ENCODE peak calls at places on chromosomes 12 and 14, in five cellular contexts. B, X, D, W and A are unnamed samples.

GRCh38 chr12:7374423-7375144 is 69.4 kb downstream of the CD163L1 start:
- DNase-seq in X (no peak), D (peak), W (peak), B (peak), A (peak)

GRCh38 chr14:100736269-100737180 is 9.8 kb downstream of the DLK1 start:
- DNase-seq in D (no peak), X (no peak), B (no peak), W (no peak), A (no peak)

GRCh38 chr12:128382946-128383739 is 116.2 kb downstream of the TMEM132C start:
- DNase-seq in X (no peak), B (no peak), D (no peak), W (no peak), A (no peak)

GRCh38 chr14:68891851-68892660 is 87.0 kb downstream of the ACTN1 start:
- DNase-seq in X (no peak), B (no peak), W (peak), D (no peak), A (no peak)

GRCh38 chr14:86462193-86462592 is 932.2 kb downstream of the FLRT2 start:
- DNase-seq in W (peak), X (no peak), D (peak), B (no peak), A (peak)

GRCh38 chr12:66144796-66145754 is 14.5 kb upstream of the LLPH start:
- DNase-seq in W (peak), X (peak), B (no peak), D (peak), A (peak)

GRCh38 chr12:31029916-31030562 is 43.6 kb upstream of the DDX11 start:
- DNase-seq in B (no peak), X (no peak), W (no peak), D (no peak), A (no peak)

GRCh38 chr14:61699092-61699491 is 3.8 kb downstream of the HIF1A start:
- DNase-seq in W (no peak), X (no peak), D (no peak), B (no peak), A (no peak)

DNA sequence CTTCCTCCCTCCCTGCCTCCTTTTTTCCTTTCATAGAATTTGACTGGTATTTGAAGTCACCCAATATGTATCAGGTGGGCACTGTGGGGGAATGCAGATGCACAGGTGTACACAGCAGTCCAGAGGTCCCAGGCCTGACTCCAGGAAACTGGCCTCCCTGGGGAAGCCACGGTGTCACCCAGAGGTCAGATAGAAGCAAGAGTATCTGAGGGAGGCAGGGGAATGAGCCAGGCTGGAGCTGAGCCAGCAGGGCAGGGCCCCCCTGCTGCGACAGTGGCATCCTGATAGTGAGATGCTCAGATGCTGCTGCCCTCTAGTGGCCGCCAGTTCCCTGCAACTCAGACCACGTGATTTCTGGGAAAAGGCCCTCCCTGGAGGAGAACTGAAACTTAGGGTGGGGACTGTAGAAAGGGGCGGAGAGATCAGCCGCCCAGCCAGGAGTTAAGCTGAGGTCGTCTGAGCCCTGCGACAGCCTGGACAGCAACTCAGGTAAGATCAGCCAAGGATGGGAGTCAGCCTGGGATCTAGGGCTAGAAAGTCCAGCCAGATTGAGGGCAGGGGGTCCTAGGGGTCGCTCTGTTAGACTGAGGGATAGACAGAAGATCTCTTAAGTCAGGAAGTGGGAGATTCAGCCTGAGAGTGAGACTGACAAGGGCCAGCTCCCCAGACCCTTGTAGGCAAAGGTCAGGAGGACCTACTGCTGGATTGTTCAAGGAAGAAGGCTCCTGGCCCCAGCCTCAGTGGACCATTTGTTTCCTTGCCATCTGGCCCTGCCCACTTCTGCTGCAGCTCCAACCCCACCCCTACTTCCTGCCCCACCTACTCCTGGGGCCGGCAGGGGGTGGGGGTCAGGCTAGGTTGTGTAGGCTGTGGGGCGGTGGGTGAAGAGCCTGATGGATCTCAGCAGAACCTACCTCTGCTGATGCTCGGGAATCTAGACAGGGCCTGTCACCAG is at the start of gene IRF9:
- DNase-seq in D (peak), B (peak), W (peak), X (peak), A (peak)
- TF ChIP-seq POLR2A in D (no peak), B (peak), W (peak), X (peak), A (peak)

GRCh38 chr14:103556976-103557758 is 5.3 kb downstream of the BAG5 start:
- DNase-seq in D (no peak), X (no peak), W (no peak), B (no peak), A (no peak)
- TF ChIP-seq POLR2A in D (no peak), X (no peak), W (no peak), B (no peak), A (no peak)

DNA sequence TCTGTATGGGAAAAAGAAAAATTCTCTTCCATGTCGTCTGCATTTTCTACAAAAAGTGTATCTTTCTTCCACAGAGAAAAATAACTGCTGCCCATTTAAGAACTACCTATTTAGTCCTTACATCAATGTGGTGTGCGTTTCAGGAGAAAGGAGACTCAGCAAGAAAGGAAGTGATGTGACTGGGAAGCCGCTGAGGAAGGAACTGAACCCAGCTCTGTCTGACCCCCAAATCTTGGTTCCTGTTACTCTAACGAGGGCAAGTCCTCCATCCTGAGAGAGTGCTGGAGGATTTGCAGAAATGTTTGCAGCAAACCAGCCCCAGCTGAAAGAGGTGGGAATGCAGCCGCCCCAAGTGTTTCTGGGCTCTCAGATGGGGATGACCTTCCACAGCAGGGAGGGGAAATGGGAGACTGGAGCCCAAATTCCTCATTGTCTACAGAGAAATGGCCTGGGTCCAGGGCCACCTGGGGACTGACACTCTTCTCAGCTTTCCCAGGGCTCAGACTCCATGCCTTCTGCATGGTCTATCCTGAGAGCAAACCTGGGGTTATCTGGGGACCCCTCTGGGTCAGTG is 6.7 kb upstream of the MLEC start:
- DNase-seq in B (no peak), D (no peak), W (no peak), X (no peak), A (no peak)
- TF ChIP-seq POLR2A in B (no peak), D (no peak), W (no peak), X (no peak), A (no peak)

GRCh38 chr12:4270016-4270669 is 3.4 kb upstream of the CCND2 start:
- DNase-seq in B (no peak), X (no peak), D (no peak), W (no peak), A (peak)

GRCh38 chr12:4272014-4272975 is 1.3 kb upstream of the CCND2 start:
- DNase-seq in B (peak), W (peak), X (peak), D (no peak), A (peak)

GRCh38 chr12:4271433-4272013 is 2.0 kb upstream of the CCND2 start:
- DNase-seq in W (no peak), B (no peak), X (no peak), D (no peak), A (peak)

GRCh38 chr12:4269279-4269991 is 4.1 kb upstream of the CCND2 start:
- DNase-seq in W (peak), B (peak), X (peak), D (no peak), A (peak)

GRCh38 chr12:4270670-4271432 is 2.7 kb upstream of the CCND2 start:
- DNase-seq in D (no peak), B (peak), W (no peak), X (no peak), A (peak)
- TF ChIP-seq POLR2A in D (no peak), B (no peak), W (no peak), X (peak), A (no peak)